ENCODE peak calls at places on chromosomes 5 and 9, in five cellular contexts. One of them, this sample, is unnamed.

GRCh38 chr5:10703676-10704075 is 57.4 kb downstream of the DAP start:
- DNase-seq in stimulated activated CD4-positive, alpha-beta T cell treated with anti-CD3 and anti-CD28 coated beads, Interleukin-4, amount 100 ng/mL, for 48 hours: no peak
- DNase-seq in ureter: peak; percentile 67
- DNase-seq in GF-D8: no peak
- DNase-seq in NCI-H774: no peak
- DNase-seq in this sample: no peak

GRCh38 chr5:52748590-52748989 is 39.1 kb upstream of the ITGA1 start:
- DNase-seq in stimulated activated CD4-positive, alpha-beta T cell treated with anti-CD3 and anti-CD28 coated beads, Interleukin-4, amount 100 ng/mL, for 48 hours: no peak
- DNase-seq in ureter: no peak
- DNase-seq in NCI-H774: no peak
- DNase-seq in GF-D8: no peak
- DNase-seq in this sample: no peak

GRCh38 chr5:59188415-59189225 is 605.7 kb downstream of the RAB3C start:
- DNase-seq in NCI-H774: peak; percentile 58
- DNase-seq in ureter: peak; percentile 73
- DNase-seq in GF-D8: peak; percentile 7
- DNase-seq in stimulated activated CD4-positive, alpha-beta T cell treated with anti-CD3 and anti-CD28 coated beads, Interleukin-4, amount 100 ng/mL, for 48 hours: peak; percentile 37
- DNase-seq in this sample: no peak

GRCh38 chr5:35617435-35618296 is at the start of gene SPEF2:
- DNase-seq in GF-D8: no peak
- DNase-seq in NCI-H774: peak; percentile 93
- DNase-seq in stimulated activated CD4-positive, alpha-beta T cell treated with anti-CD3 and anti-CD28 coated beads, Interleukin-4, amount 100 ng/mL, for 48 hours: peak; percentile 63
- DNase-seq in ureter: peak; percentile 81
- DNase-seq in this sample: peak; percentile 52

GRCh38 chr9:91179237-91180138 is 182.2 kb downstream of the AUH start:
- DNase-seq in NCI-H774: no peak
- DNase-seq in stimulated activated CD4-positive, alpha-beta T cell treated with anti-CD3 and anti-CD28 coated beads, Interleukin-4, amount 100 ng/mL, for 48 hours: no peak
- DNase-seq in ureter: peak; percentile 7
- DNase-seq in GF-D8: no peak
- DNase-seq in this sample: no peak

GRCh38 chr5:153863941-153864340 is 174.8 kb downstream of the FAM114A2 start:
- DNase-seq in ureter: no peak
- DNase-seq in GF-D8: no peak
- DNase-seq in stimulated activated CD4-positive, alpha-beta T cell treated with anti-CD3 and anti-CD28 coated beads, Interleukin-4, amount 100 ng/mL, for 48 hours: no peak
- DNase-seq in NCI-H774: no peak
- DNase-seq in this sample: no peak

GRCh38 chr5:51203598-51203997 is 179.7 kb upstream of the ISL1 start:
- DNase-seq in NCI-H774: no peak
- DNase-seq in stimulated activated CD4-positive, alpha-beta T cell treated with anti-CD3 and anti-CD28 coated beads, Interleukin-4, amount 100 ng/mL, for 48 hours: no peak
- DNase-seq in ureter: no peak
- DNase-seq in GF-D8: no peak
- DNase-seq in this sample: no peak

GRCh38 chr9:69949396-69949795 is 94.3 kb upstream of the MAMDC2 start:
- DNase-seq in stimulated activated CD4-positive, alpha-beta T cell treated with anti-CD3 and anti-CD28 coated beads, Interleukin-4, amount 100 ng/mL, for 48 hours: no peak
- DNase-seq in NCI-H774: no peak
- DNase-seq in GF-D8: no peak
- DNase-seq in ureter: no peak
- DNase-seq in this sample: no peak

GRCh38 chr9:99966720-99967119 is 60.3 kb downstream of the STX17 start:
- DNase-seq in GF-D8: no peak
- DNase-seq in stimulated activated CD4-positive, alpha-beta T cell treated with anti-CD3 and anti-CD28 coated beads, Interleukin-4, amount 100 ng/mL, for 48 hours: no peak
- DNase-seq in NCI-H774: no peak
- DNase-seq in ureter: no peak
- DNase-seq in this sample: no peak

GRCh38 chr5:132410451-132411381 is 41.2 kb downstream of the SLC22A5 start:
- DNase-seq in stimulated activated CD4-positive, alpha-beta T cell treated with anti-CD3 and anti-CD28 coated beads, Interleukin-4, amount 100 ng/mL, for 48 hours: peak; percentile 76
- DNase-seq in GF-D8: no peak
- DNase-seq in NCI-H774: peak; percentile 78
- DNase-seq in ureter: peak; percentile 82
- DNase-seq in this sample: peak; percentile 33

GRCh38 chr5:153429734-153430133 is 60.7 kb upstream of the GRIA1 start:
- DNase-seq in ureter: no peak
- DNase-seq in stimulated activated CD4-positive, alpha-beta T cell treated with anti-CD3 and anti-CD28 coated beads, Interleukin-4, amount 100 ng/mL, for 48 hours: no peak
- DNase-seq in GF-D8: no peak
- DNase-seq in NCI-H774: no peak
- DNase-seq in this sample: no peak

GRCh38 chr9:127583605-127584053 is 28.4 kb upstream of the STXBP1 start:
- DNase-seq in GF-D8: no peak
- DNase-seq in stimulated activated CD4-positive, alpha-beta T cell treated with anti-CD3 and anti-CD28 coated beads, Interleukin-4, amount 100 ng/mL, for 48 hours: no peak
- DNase-seq in NCI-H774: no peak
- DNase-seq in ureter: no peak
- DNase-seq in this sample: no peak

GRCh38 chr5:57696906-57697590 is 214.4 kb upstream of the ACTBL2 start:
- DNase-seq in GF-D8: no peak
- DNase-seq in NCI-H774: no peak
- DNase-seq in ureter: no peak
- DNase-seq in stimulated activated CD4-positive, alpha-beta T cell treated with anti-CD3 and anti-CD28 coated beads, Interleukin-4, amount 100 ng/mL, for 48 hours: no peak
- DNase-seq in this sample: no peak

GRCh38 chr5:145433077-145433476 is 402.1 kb downstream of the PRELID2 start:
- DNase-seq in stimulated activated CD4-positive, alpha-beta T cell treated with anti-CD3 and anti-CD28 coated beads, Interleukin-4, amount 100 ng/mL, for 48 hours: no peak
- DNase-seq in ureter: no peak
- DNase-seq in GF-D8: no peak
- DNase-seq in NCI-H774: no peak
- DNase-seq in this sample: no peak

GRCh38 chr5:78496373-78496772 is 136.0 kb downstream of the SCAMP1 start:
- DNase-seq in NCI-H774: no peak
- DNase-seq in stimulated activated CD4-positive, alpha-beta T cell treated with anti-CD3 and anti-CD28 coated beads, Interleukin-4, amount 100 ng/mL, for 48 hours: no peak
- DNase-seq in GF-D8: no peak
- DNase-seq in ureter: no peak
- DNase-seq in this sample: no peak

GRCh38 chr9:94913550-94913949 is 187.1 kb downstream of the AOPEP start:
- DNase-seq in GF-D8: no peak
- DNase-seq in NCI-H774: peak; percentile 54
- DNase-seq in stimulated activated CD4-positive, alpha-beta T cell treated with anti-CD3 and anti-CD28 coated beads, Interleukin-4, amount 100 ng/mL, for 48 hours: no peak
- DNase-seq in ureter: no peak
- DNase-seq in this sample: peak; percentile 91

GRCh38 chr5:23412011-23412410 is 95.4 kb upstream of the PRDM9 start:
- DNase-seq in ureter: no peak
- DNase-seq in stimulated activated CD4-positive, alpha-beta T cell treated with anti-CD3 and anti-CD28 coated beads, Interleukin-4, amount 100 ng/mL, for 48 hours: no peak
- DNase-seq in GF-D8: no peak
- DNase-seq in NCI-H774: no peak
- DNase-seq in this sample: no peak

GRCh38 chr9:95167998-95168397 is 149.5 kb downstream of the FANCC start:
- DNase-seq in ureter: peak; percentile 70
- DNase-seq in GF-D8: peak; percentile 9
- DNase-seq in NCI-H774: peak; percentile 10
- DNase-seq in stimulated activated CD4-positive, alpha-beta T cell treated with anti-CD3 and anti-CD28 coated beads, Interleukin-4, amount 100 ng/mL, for 48 hours: peak; percentile 58
- DNase-seq in this sample: peak; percentile 0

GRCh38 chr5:132422720-132423442 is 53.4 kb downstream of the SLC22A5 start:
- DNase-seq in ureter: no peak
- DNase-seq in NCI-H774: no peak
- DNase-seq in GF-D8: no peak
- DNase-seq in stimulated activated CD4-positive, alpha-beta T cell treated with anti-CD3 and anti-CD28 coated beads, Interleukin-4, amount 100 ng/mL, for 48 hours: no peak
- DNase-seq in this sample: no peak

GRCh38 chr5:88666761-88667186 is 216.2 kb downstream of the MEF2C start:
- DNase-seq in stimulated activated CD4-positive, alpha-beta T cell treated with anti-CD3 and anti-CD28 coated beads, Interleukin-4, amount 100 ng/mL, for 48 hours: no peak
- DNase-seq in ureter: no peak
- DNase-seq in NCI-H774: no peak
- DNase-seq in GF-D8: no peak
- DNase-seq in this sample: peak; percentile 72

GRCh38 chr9:76803083-76803482 is 38.8 kb downstream of the PCA3 start:
- DNase-seq in NCI-H774: no peak
- DNase-seq in ureter: no peak
- DNase-seq in GF-D8: no peak
- DNase-seq in stimulated activated CD4-positive, alpha-beta T cell treated with anti-CD3 and anti-CD28 coated beads, Interleukin-4, amount 100 ng/mL, for 48 hours: no peak
- DNase-seq in this sample: no peak

GRCh38 chr5:90287031-90287430 is 122.5 kb downstream of the CETN3 start:
- DNase-seq in stimulated activated CD4-positive, alpha-beta T cell treated with anti-CD3 and anti-CD28 coated beads, Interleukin-4, amount 100 ng/mL, for 48 hours: no peak
- DNase-seq in GF-D8: no peak
- DNase-seq in NCI-H774: no peak
- DNase-seq in ureter: no peak
- DNase-seq in this sample: no peak

GRCh38 chr5:88251048-88251711 is 17.5 kb downstream of the TMEM161B start:
- DNase-seq in NCI-H774: no peak
- DNase-seq in stimulated activated CD4-positive, alpha-beta T cell treated with anti-CD3 and anti-CD28 coated beads, Interleukin-4, amount 100 ng/mL, for 48 hours: no peak
- DNase-seq in ureter: no peak
- DNase-seq in GF-D8: no peak
- DNase-seq in this sample: no peak

GRCh38 chr9:85420750-85421149 is 321.0 kb downstream of the AGTPBP1 start:
- DNase-seq in ureter: no peak
- DNase-seq in stimulated activated CD4-positive, alpha-beta T cell treated with anti-CD3 and anti-CD28 coated beads, Interleukin-4, amount 100 ng/mL, for 48 hours: no peak
- DNase-seq in GF-D8: no peak
- DNase-seq in NCI-H774: no peak
- DNase-seq in this sample: no peak

GRCh38 chr9:68685213-68685612 is 19.8 kb upstream of the PIP5K1B start:
- DNase-seq in NCI-H774: no peak
- DNase-seq in ureter: no peak
- DNase-seq in stimulated activated CD4-positive, alpha-beta T cell treated with anti-CD3 and anti-CD28 coated beads, Interleukin-4, amount 100 ng/mL, for 48 hours: no peak
- DNase-seq in GF-D8: no peak
- DNase-seq in this sample: no peak

GRCh38 chr9:108053555-108054061 is 564.0 kb upstream of the KLF4 start:
- DNase-seq in NCI-H774: no peak
- DNase-seq in GF-D8: no peak
- DNase-seq in ureter: peak; percentile 77
- DNase-seq in stimulated activated CD4-positive, alpha-beta T cell treated with anti-CD3 and anti-CD28 coated beads, Interleukin-4, amount 100 ng/mL, for 48 hours: no peak
- DNase-seq in this sample: peak; percentile 53

GRCh38 chr9:27496134-27496504 is 28.0 kb upstream of the IFNK start:
- DNase-seq in NCI-H774: no peak
- DNase-seq in GF-D8: no peak
- DNase-seq in stimulated activated CD4-positive, alpha-beta T cell treated with anti-CD3 and anti-CD28 coated beads, Interleukin-4, amount 100 ng/mL, for 48 hours: no peak
- DNase-seq in ureter: no peak
- DNase-seq in this sample: no peak

GRCh38 chr9:110802416-110803035 is 133.9 kb downstream of the MUSK start:
- DNase-seq in NCI-H774: no peak
- DNase-seq in GF-D8: no peak
- DNase-seq in stimulated activated CD4-positive, alpha-beta T cell treated with anti-CD3 and anti-CD28 coated beads, Interleukin-4, amount 100 ng/mL, for 48 hours: no peak
- DNase-seq in ureter: no peak
- DNase-seq in this sample: no peak

GRCh38 chr9:97984188-97985057 is 1.3 kb downstream of the ANP32B start:
- DNase-seq in stimulated activated CD4-positive, alpha-beta T cell treated with anti-CD3 and anti-CD28 coated beads, Interleukin-4, amount 100 ng/mL, for 48 hours: peak; percentile 73
- DNase-seq in ureter: peak; percentile 81
- DNase-seq in GF-D8: peak; percentile 36
- DNase-seq in NCI-H774: peak; percentile 49
- DNase-seq in this sample: peak; percentile 19

GRCh38 chr5:2149196-2149541 is 266.4 kb upstream of the IRX4 start:
- DNase-seq in GF-D8: no peak
- DNase-seq in stimulated activated CD4-positive, alpha-beta T cell treated with anti-CD3 and anti-CD28 coated beads, Interleukin-4, amount 100 ng/mL, for 48 hours: no peak
- DNase-seq in ureter: no peak
- DNase-seq in NCI-H774: no peak
- DNase-seq in this sample: no peak

GRCh38 chr5:60023255-60023654 is 129.7 kb upstream of the PDE4D start:
- DNase-seq in GF-D8: no peak
- DNase-seq in NCI-H774: no peak
- DNase-seq in ureter: no peak
- DNase-seq in stimulated activated CD4-positive, alpha-beta T cell treated with anti-CD3 and anti-CD28 coated beads, Interleukin-4, amount 100 ng/mL, for 48 hours: no peak
- DNase-seq in this sample: no peak

GRCh38 chr9:86549434-86549833 is 195.2 kb upstream of the TUT7 start:
- DNase-seq in stimulated activated CD4-positive, alpha-beta T cell treated with anti-CD3 and anti-CD28 coated beads, Interleukin-4, amount 100 ng/mL, for 48 hours: no peak
- DNase-seq in ureter: no peak
- DNase-seq in GF-D8: no peak
- DNase-seq in NCI-H774: no peak
- DNase-seq in this sample: no peak

GRCh38 chr9:99192786-99193465 is 28.8 kb downstream of the ALG2 start:
- DNase-seq in ureter: no peak
- DNase-seq in GF-D8: no peak
- DNase-seq in NCI-H774: no peak
- DNase-seq in stimulated activated CD4-positive, alpha-beta T cell treated with anti-CD3 and anti-CD28 coated beads, Interleukin-4, amount 100 ng/mL, for 48 hours: no peak
- DNase-seq in this sample: no peak

GRCh38 chr5:159825551-159826051 is 90.7 kb upstream of the ADRA1B start:
- DNase-seq in ureter: no peak
- DNase-seq in NCI-H774: no peak
- DNase-seq in GF-D8: no peak
- DNase-seq in stimulated activated CD4-positive, alpha-beta T cell treated with anti-CD3 and anti-CD28 coated beads, Interleukin-4, amount 100 ng/mL, for 48 hours: no peak
- DNase-seq in this sample: no peak

GRCh38 chr5:82150562-82150961 is 127.6 kb downstream of the RPS23 start:
- DNase-seq in NCI-H774: no peak
- DNase-seq in GF-D8: no peak
- DNase-seq in ureter: no peak
- DNase-seq in stimulated activated CD4-positive, alpha-beta T cell treated with anti-CD3 and anti-CD28 coated beads, Interleukin-4, amount 100 ng/mL, for 48 hours: no peak
- DNase-seq in this sample: no peak

GRCh38 chr9:99400184-99400731 is 178.2 kb downstream of the SEC61B start:
- DNase-seq in NCI-H774: no peak
- DNase-seq in ureter: no peak
- DNase-seq in stimulated activated CD4-positive, alpha-beta T cell treated with anti-CD3 and anti-CD28 coated beads, Interleukin-4, amount 100 ng/mL, for 48 hours: no peak
- DNase-seq in GF-D8: no peak
- DNase-seq in this sample: no peak